ENCODE peak calls at places on chromosomes 5 and 9, in four cellular contexts. L is GM12878, Q is K562, P is HepG2. N is an unnamed sample.

GRCh38 chr5:149760700-149761187 is 30.6 kb downstream of the PPARGC1B start:
- DNase-seq in L (no peak), Q (no peak), P (no peak), N (peak; percentile 19)

GRCh38 chr9:100104314-100104713 is 5.3 kb downstream of the INVS start:
- DNase-seq in L (no peak), Q (no peak), P (no peak), N (no peak)

GRCh38 chr5:11174601-11175000 is 413.6 kb upstream of the DAP start:
- DNase-seq in L (no peak), Q (no peak), P (no peak), N (no peak)

GRCh38 chr9:137062384-137062783 is 8.0 kb downstream of the SAPCD2 start:
- DNase-seq in L (no peak), Q (no peak), P (no peak), N (no peak)

GRCh38 chr9:86598411-86599239 is 244.4 kb upstream of the TUT7 start:
- DNase-seq in L (no peak), Q (no peak), P (no peak), N (no peak)

GRCh38 chr9:76912631-76913275 is 6.8 kb upstream of the PRUNE2 start:
- DNase-seq in L (no peak), Q (peak; percentile 2), P (no peak), N (no peak)

GRCh38 chr9:444528-444927 is 229.9 kb downstream of the DOCK8 start:
- DNase-seq in L (no peak), Q (no peak), P (no peak), N (no peak)

GRCh38 chr5:77129386-77129785 is 42.3 kb upstream of the ZBED3 start:
- DNase-seq in L (no peak), Q (no peak), P (peak; percentile 21), N (peak; percentile 47)

GRCh38 chr5:100950975-100951374 is 47.9 kb upstream of the ST8SIA4 start:
- DNase-seq in L (no peak), Q (no peak), P (no peak), N (peak; percentile 44)

GRCh38 chr5:157265714-157266285 is at the start of gene CYFIP2:
- DNase-seq in L (no peak), Q (peak; percentile 49), P (no peak), N (peak; percentile 71)
- TF ChIP-seq POLR2AphosphoS2 in L (no peak), Q (no peak), P (no peak), N (no peak)

DNA sequence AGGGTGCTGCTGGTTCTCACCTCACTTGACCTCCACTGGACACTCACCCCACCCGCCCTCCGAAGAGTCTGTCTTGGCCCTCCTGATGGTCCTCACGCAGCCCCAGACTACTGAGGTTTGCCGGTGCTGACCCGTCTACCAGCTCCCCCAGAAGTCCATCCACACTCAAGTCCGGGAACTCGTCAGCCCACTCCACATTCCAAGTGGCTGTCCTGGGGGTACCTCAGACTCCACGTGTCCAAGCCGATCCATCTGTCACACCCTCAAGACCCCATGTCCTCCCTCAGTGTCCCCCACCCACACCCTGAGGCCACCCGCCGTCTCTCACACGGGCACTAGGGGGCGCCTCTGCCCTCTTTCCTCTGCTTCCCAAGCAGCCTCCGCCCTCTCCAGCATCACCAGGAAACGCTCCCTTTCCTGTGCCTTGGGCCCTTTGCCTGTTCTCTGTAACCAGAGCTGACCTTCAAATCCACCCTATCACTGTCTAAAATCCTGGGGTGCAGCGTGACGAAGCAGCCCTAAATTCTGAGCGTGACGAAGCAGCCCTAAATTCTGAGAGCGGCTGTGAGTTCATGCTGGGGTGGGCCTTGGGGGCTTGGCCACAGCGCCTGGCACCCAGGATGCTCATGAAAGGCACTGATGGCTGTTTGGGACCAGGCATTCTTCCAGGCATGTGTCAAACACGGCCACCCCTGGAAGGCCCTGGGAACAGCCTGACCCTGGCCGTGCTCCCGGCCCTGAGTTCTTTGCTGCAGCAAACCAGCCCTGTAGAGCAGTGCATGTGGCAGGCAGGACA is 95.7 kb downstream of the KCNT1 start:
- DNase-seq in L (no peak), Q (peak; percentile 74), P (no peak), N (peak; percentile 62)
- TF ChIP-seq POLR2AphosphoS2 in L (no peak), Q (no peak), P (no peak), N (no peak)

GRCh38 chr5:964821-965220 is 43.8 kb upstream of the NKD2 start:
- DNase-seq in L (no peak), Q (no peak), P (no peak), N (no peak)
- TF ChIP-seq POLR2AphosphoS2 in L (no peak), Q (no peak), P (no peak), N (no peak)

DNA sequence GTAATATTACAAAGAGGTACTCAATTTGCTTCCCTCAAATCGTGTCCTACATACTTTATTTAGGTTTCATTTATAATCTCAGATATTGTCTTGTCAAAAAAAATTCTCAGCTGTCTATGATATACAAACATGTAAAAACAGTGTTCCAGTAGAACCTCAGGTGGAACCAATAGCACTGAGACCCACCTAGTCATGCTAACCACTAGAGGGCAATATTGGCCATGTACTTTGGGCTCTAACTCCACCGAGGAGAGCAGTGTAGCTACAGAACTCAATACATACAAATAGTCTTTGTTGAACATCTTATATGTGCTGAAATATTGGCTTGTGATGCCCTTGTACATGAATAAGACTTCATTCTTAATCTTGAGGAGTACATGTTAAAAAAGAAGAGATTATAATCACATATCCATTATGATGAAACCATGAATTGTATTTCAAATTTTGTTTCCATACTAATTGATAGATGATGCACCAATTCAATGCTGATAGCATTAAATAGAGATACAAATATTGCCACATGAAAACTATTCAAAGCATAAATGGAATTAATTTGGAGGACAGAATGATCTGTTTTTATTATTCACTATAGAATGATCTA is 71.2 kb upstream of the CNTLN start:
- DNase-seq in L (no peak), Q (peak; percentile 19), P (peak; percentile 45), N (peak; percentile 69)
- TF ChIP-seq POLR2AphosphoS2 in L (no peak), Q (no peak), P (no peak), N (no peak)

GRCh38 chr5:155996123-155996522 is 330.8 kb upstream of the SGCD start:
- DNase-seq in L (no peak), Q (no peak), P (no peak), N (no peak)

GRCh38 chr5:155998258-155998657 is 328.7 kb upstream of the SGCD start:
- DNase-seq in L (no peak), Q (no peak), P (no peak), N (no peak)

GRCh38 chr5:156004754-156005153 is 322.2 kb upstream of the SGCD start:
- DNase-seq in L (no peak), Q (no peak), P (no peak), N (no peak)

DNA sequence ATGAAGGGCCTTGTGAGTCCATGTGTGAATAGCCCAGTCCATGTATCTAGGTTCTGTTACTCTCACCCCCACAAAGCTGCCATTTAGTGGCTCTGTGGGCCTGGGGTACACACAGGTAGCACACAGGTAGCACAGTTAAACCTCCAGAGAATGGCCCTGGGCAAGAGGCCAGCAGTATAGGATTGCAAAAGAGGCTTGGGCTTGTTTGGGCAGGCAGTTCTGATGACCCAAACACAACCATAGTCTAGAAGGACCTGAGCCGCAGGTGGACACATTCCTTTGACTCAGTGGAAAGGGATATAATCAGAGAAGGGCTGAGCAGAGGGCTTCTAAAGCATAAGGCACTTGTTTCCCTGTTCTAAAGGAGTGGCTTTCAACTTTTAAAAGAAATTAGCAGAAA is 326.8 kb upstream of the SGCD start:
- DNase-seq in L (no peak), Q (no peak), P (no peak), N (no peak)
- TF ChIP-seq POLR2AphosphoS2 in L (no peak), Q (no peak), P (no peak), N (no peak)